ENCODE peak calls at places on chromosomes 16 and 17, in nine cellular contexts. One of them, this sample, is unnamed.

GRCh38 chr17:75288784-75289121 is 480 bp downstream of the SLC25A19 start:
- DNase-seq in vagina: no peak
- DNase-seq in right cardiac atrium: no peak
- DNase-seq in effector memory CD4-positive, alpha-beta T cell: no peak
- DNase-seq in DND-41: peak; percentile 58
- DNase-seq in CD8-positive, alpha-beta memory T cell: no peak
- DNase-seq in upper lobe of right lung: peak; percentile 75
- DNase-seq in aorta: peak; percentile 68
- DNase-seq in prostate gland: no peak
- DNase-seq in this sample: no peak

GRCh38 chr16:2473999-2474876 is 689 bp upstream of the TBC1D24 start:
- DNase-seq in vagina: no peak
- DNase-seq in right cardiac atrium: peak; percentile 84
- DNase-seq in effector memory CD4-positive, alpha-beta T cell: peak; percentile 38
- DNase-seq in DND-41: peak; percentile 62
- DNase-seq in CD8-positive, alpha-beta memory T cell: peak; percentile 63
- DNase-seq in upper lobe of right lung: peak; percentile 81
- DNase-seq in aorta: peak; percentile 60
- DNase-seq in prostate gland: no peak
- DNase-seq in this sample: peak; percentile 85

GRCh38 chr17:57862410-57862989 is 12.7 kb upstream of the MRPS23 start:
- DNase-seq in vagina: no peak
- DNase-seq in right cardiac atrium: no peak
- DNase-seq in effector memory CD4-positive, alpha-beta T cell: no peak
- DNase-seq in DND-41: no peak
- DNase-seq in CD8-positive, alpha-beta memory T cell: no peak
- DNase-seq in upper lobe of right lung: peak; percentile 63
- DNase-seq in aorta: no peak
- DNase-seq in prostate gland: no peak
- DNase-seq in this sample: no peak

GRCh38 chr16:68289621-68290329 is 21.0 kb downstream of the SLC7A6OS start:
- DNase-seq in vagina: no peak
- DNase-seq in right cardiac atrium: no peak
- DNase-seq in effector memory CD4-positive, alpha-beta T cell: peak; percentile 25
- DNase-seq in DND-41: no peak
- DNase-seq in CD8-positive, alpha-beta memory T cell: peak; percentile 40
- DNase-seq in upper lobe of right lung: no peak
- DNase-seq in aorta: no peak
- DNase-seq in prostate gland: no peak
- DNase-seq in this sample: no peak

GRCh38 chr17:48611681-48612455 is 1.1 kb upstream of the HOXB7 start:
- DNase-seq in vagina: no peak
- DNase-seq in right cardiac atrium: no peak
- DNase-seq in effector memory CD4-positive, alpha-beta T cell: no peak
- DNase-seq in DND-41: no peak
- DNase-seq in CD8-positive, alpha-beta memory T cell: no peak
- DNase-seq in upper lobe of right lung: no peak
- DNase-seq in aorta: no peak
- DNase-seq in prostate gland: no peak
- DNase-seq in this sample: peak; percentile 93

GRCh38 chr16:69916445-69916844 is 34.7 kb upstream of the CLEC18A start:
- DNase-seq in vagina: no peak
- DNase-seq in right cardiac atrium: no peak
- DNase-seq in effector memory CD4-positive, alpha-beta T cell: no peak
- DNase-seq in DND-41: no peak
- DNase-seq in CD8-positive, alpha-beta memory T cell: no peak
- DNase-seq in upper lobe of right lung: no peak
- DNase-seq in aorta: no peak
- DNase-seq in prostate gland: no peak
- DNase-seq in this sample: no peak

GRCh38 chr16:11060856-11061255 is 116.5 kb downstream of the CLEC16A start:
- DNase-seq in vagina: no peak
- DNase-seq in right cardiac atrium: no peak
- DNase-seq in effector memory CD4-positive, alpha-beta T cell: no peak
- DNase-seq in DND-41: no peak
- DNase-seq in CD8-positive, alpha-beta memory T cell: no peak
- DNase-seq in upper lobe of right lung: peak; percentile 25
- DNase-seq in aorta: no peak
- DNase-seq in prostate gland: no peak
- DNase-seq in this sample: no peak

GRCh38 chr17:8939496-8940334 is 25.8 kb downstream of the PIK3R5 start:
- DNase-seq in vagina: no peak
- DNase-seq in right cardiac atrium: no peak
- DNase-seq in effector memory CD4-positive, alpha-beta T cell: no peak
- DNase-seq in DND-41: peak; percentile 67
- DNase-seq in CD8-positive, alpha-beta memory T cell: peak; percentile 54
- DNase-seq in upper lobe of right lung: no peak
- DNase-seq in aorta: no peak
- DNase-seq in prostate gland: no peak
- DNase-seq in this sample: no peak

GRCh38 chr16:89723279-89724250 is 2.2 kb downstream of the ZNF276 start:
- DNase-seq in vagina: no peak
- DNase-seq in right cardiac atrium: peak; percentile 85
- DNase-seq in effector memory CD4-positive, alpha-beta T cell: peak; percentile 79
- DNase-seq in DND-41: no peak
- DNase-seq in CD8-positive, alpha-beta memory T cell: peak; percentile 94
- DNase-seq in upper lobe of right lung: no peak
- DNase-seq in aorta: no peak
- DNase-seq in prostate gland: no peak
- DNase-seq in this sample: no peak

GRCh38 chr17:74737299-74738050 is 419 bp downstream of the RAB37 start:
- DNase-seq in vagina: no peak
- DNase-seq in right cardiac atrium: peak; percentile 71
- DNase-seq in effector memory CD4-positive, alpha-beta T cell: no peak
- DNase-seq in DND-41: peak; percentile 64
- DNase-seq in CD8-positive, alpha-beta memory T cell: peak; percentile 41
- DNase-seq in upper lobe of right lung: no peak
- DNase-seq in aorta: peak; percentile 58
- DNase-seq in prostate gland: no peak
- DNase-seq in this sample: no peak

GRCh38 chr16:49889725-49890397 is 33.9 kb upstream of the ZNF423 start:
- DNase-seq in vagina: no peak
- DNase-seq in right cardiac atrium: no peak
- DNase-seq in effector memory CD4-positive, alpha-beta T cell: no peak
- DNase-seq in DND-41: no peak
- DNase-seq in CD8-positive, alpha-beta memory T cell: no peak
- DNase-seq in upper lobe of right lung: no peak
- DNase-seq in aorta: no peak
- DNase-seq in prostate gland: no peak
- DNase-seq in this sample: no peak

GRCh38 chr17:72715906-72716572 is 376.4 kb downstream of the SLC39A11 start:
- DNase-seq in vagina: no peak
- DNase-seq in right cardiac atrium: no peak
- DNase-seq in effector memory CD4-positive, alpha-beta T cell: no peak
- DNase-seq in DND-41: no peak
- DNase-seq in CD8-positive, alpha-beta memory T cell: no peak
- DNase-seq in upper lobe of right lung: no peak
- DNase-seq in aorta: no peak
- DNase-seq in prostate gland: peak; percentile 71
- DNase-seq in this sample: no peak

GRCh38 chr17:57408064-57408811 is 151.9 kb downstream of the MSI2 start:
- DNase-seq in vagina: no peak
- DNase-seq in right cardiac atrium: no peak
- DNase-seq in effector memory CD4-positive, alpha-beta T cell: no peak
- DNase-seq in DND-41: peak; percentile 83
- DNase-seq in CD8-positive, alpha-beta memory T cell: no peak
- DNase-seq in upper lobe of right lung: no peak
- DNase-seq in aorta: no peak
- DNase-seq in prostate gland: peak; percentile 17
- DNase-seq in this sample: no peak

GRCh38 chr16:79250457-79251098 is 350.0 kb downstream of the MAF start:
- DNase-seq in vagina: no peak
- DNase-seq in right cardiac atrium: no peak
- DNase-seq in effector memory CD4-positive, alpha-beta T cell: no peak
- DNase-seq in DND-41: no peak
- DNase-seq in CD8-positive, alpha-beta memory T cell: no peak
- DNase-seq in upper lobe of right lung: no peak
- DNase-seq in aorta: no peak
- DNase-seq in prostate gland: no peak
- DNase-seq in this sample: no peak

GRCh38 chr17:6712058-6712853 is 913 bp downstream of the SLC13A5 start:
- DNase-seq in vagina: no peak
- DNase-seq in right cardiac atrium: no peak
- DNase-seq in effector memory CD4-positive, alpha-beta T cell: no peak
- DNase-seq in DND-41: no peak
- DNase-seq in CD8-positive, alpha-beta memory T cell: no peak
- DNase-seq in upper lobe of right lung: no peak
- DNase-seq in aorta: no peak
- DNase-seq in prostate gland: no peak
- DNase-seq in this sample: no peak

GRCh38 chr17:27456681-27457404 is 595 bp downstream of the KSR1 start:
- DNase-seq in vagina: no peak
- DNase-seq in right cardiac atrium: peak; percentile 82
- DNase-seq in effector memory CD4-positive, alpha-beta T cell: no peak
- DNase-seq in DND-41: no peak
- DNase-seq in CD8-positive, alpha-beta memory T cell: no peak
- DNase-seq in upper lobe of right lung: peak; percentile 68
- DNase-seq in aorta: peak; percentile 56
- DNase-seq in prostate gland: peak; percentile 24
- DNase-seq in this sample: peak; percentile 83

GRCh38 chr17:57549468-57549867 is 195.6 kb downstream of the CCDC182 start:
- DNase-seq in vagina: no peak
- DNase-seq in right cardiac atrium: no peak
- DNase-seq in effector memory CD4-positive, alpha-beta T cell: no peak
- DNase-seq in DND-41: no peak
- DNase-seq in CD8-positive, alpha-beta memory T cell: no peak
- DNase-seq in upper lobe of right lung: no peak
- DNase-seq in aorta: no peak
- DNase-seq in prostate gland: no peak
- DNase-seq in this sample: no peak

GRCh38 chr16:65392831-65393565 is 271.1 kb upstream of the CDH11 start:
- DNase-seq in vagina: no peak
- DNase-seq in right cardiac atrium: no peak
- DNase-seq in effector memory CD4-positive, alpha-beta T cell: no peak
- DNase-seq in DND-41: no peak
- DNase-seq in CD8-positive, alpha-beta memory T cell: no peak
- DNase-seq in upper lobe of right lung: no peak
- DNase-seq in aorta: no peak
- DNase-seq in prostate gland: no peak
- DNase-seq in this sample: no peak

GRCh38 chr17:17130077-17130844 is 75.9 kb downstream of the PLD6 start:
- DNase-seq in vagina: no peak
- DNase-seq in right cardiac atrium: peak; percentile 37
- DNase-seq in effector memory CD4-positive, alpha-beta T cell: no peak
- DNase-seq in DND-41: no peak
- DNase-seq in CD8-positive, alpha-beta memory T cell: no peak
- DNase-seq in upper lobe of right lung: no peak
- DNase-seq in aorta: no peak
- DNase-seq in prostate gland: no peak
- DNase-seq in this sample: peak; percentile 55
- H3K4me1 ChIP-seq in vagina: peaks cover 44% of the 10 kb centered on the region
- H3K4me1 ChIP-seq in right cardiac atrium: peaks cover 3% of the 10 kb centered on the region
- H3K4me1 ChIP-seq in effector memory CD4-positive, alpha-beta T cell: peaks cover 28% of the 10 kb centered on the region
- H3K4me1 ChIP-seq in DND-41: no peaks in the 10 kb centered on the region
- H3K4me1 ChIP-seq in CD8-positive, alpha-beta memory T cell: peaks cover 25% of the 10 kb centered on the region
- H3K4me1 ChIP-seq in upper lobe of right lung: peaks cover 29% of the 10 kb centered on the region
- H3K4me1 ChIP-seq in aorta: no peaks in the 10 kb centered on the region
- H3K4me1 ChIP-seq in prostate gland: no peaks in the 10 kb centered on the region
- H3K4me1 ChIP-seq in this sample: peaks cover 12% of the 10 kb centered on the region

DNA sequence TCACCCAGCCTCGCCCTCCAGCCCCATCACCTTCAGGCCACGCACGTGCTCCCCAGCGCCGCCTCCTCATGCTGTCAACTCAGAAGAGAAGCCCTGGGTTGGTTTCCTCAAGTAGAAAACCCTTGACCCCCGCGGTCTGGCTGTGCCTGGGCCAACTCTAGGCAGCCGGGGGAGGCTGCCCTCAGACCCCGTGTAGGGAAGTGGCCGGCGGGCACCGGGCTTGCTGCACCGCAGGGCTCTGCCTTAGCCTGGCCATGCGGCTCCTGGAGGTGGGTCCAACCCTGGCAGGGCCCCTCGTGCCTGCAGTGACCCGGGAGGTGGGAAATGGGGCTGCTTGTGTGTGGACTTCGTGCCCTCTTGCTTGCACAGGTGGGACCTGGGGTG is 149.9 kb upstream of the GSE1 start:
- DNase-seq in vagina: no peak
- DNase-seq in right cardiac atrium: peak; percentile 72
- DNase-seq in effector memory CD4-positive, alpha-beta T cell: no peak
- DNase-seq in DND-41: no peak
- DNase-seq in CD8-positive, alpha-beta memory T cell: no peak
- DNase-seq in upper lobe of right lung: no peak
- DNase-seq in aorta: no peak
- DNase-seq in prostate gland: no peak
- DNase-seq in this sample: no peak
- H3K4me1 ChIP-seq in vagina: peaks cover 74% of the 10 kb centered on the region
- H3K4me1 ChIP-seq in right cardiac atrium: peaks cover 38% of the 10 kb centered on the region
- H3K4me1 ChIP-seq in effector memory CD4-positive, alpha-beta T cell: peaks cover 7% of the 10 kb centered on the region
- H3K4me1 ChIP-seq in DND-41: peaks cover 57% of the 10 kb centered on the region
- H3K4me1 ChIP-seq in CD8-positive, alpha-beta memory T cell: peaks cover 10% of the 10 kb centered on the region
- H3K4me1 ChIP-seq in upper lobe of right lung: peaks cover 26% of the 10 kb centered on the region
- H3K4me1 ChIP-seq in aorta: no peaks in the 10 kb centered on the region
- H3K4me1 ChIP-seq in prostate gland: peaks cover 3% of the 10 kb centered on the region
- H3K4me1 ChIP-seq in this sample: peaks cover 14% of the 10 kb centered on the region

DNA sequence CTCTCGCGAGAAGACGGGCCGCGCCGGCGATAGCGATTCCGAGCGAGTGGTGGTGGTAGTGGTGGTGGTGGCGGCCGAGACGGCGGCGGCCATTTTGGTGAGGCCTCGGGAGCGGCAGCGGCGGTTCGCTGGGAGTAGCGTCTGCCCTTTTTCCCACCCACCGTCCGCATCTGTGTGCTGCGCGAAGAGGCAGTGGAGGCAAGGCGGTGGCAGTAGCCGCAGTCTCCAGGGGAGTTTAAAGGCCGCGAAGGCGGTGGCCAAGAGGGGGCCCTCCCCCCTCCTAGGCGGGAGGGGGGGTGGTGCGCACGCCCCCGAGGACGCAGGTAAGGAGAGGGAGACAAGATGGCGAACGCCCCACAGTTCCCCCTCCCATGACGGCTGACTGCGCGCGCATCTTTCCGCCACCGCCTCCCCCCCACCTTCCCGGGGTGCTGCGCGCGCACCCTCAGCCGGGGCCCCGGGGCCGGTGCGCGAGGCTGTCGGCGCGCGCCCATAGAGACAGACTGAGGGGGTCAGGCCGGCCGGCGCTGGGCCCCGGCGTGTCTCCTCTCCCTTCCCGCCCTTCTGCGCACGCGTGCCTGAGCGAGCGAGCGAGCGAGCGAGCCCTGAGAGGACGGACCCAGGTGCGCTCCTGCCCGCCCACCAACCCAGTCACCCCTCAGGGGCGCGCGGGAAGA is 694 bp upstream of the SRCAP start:
- DNase-seq in vagina: peak; percentile 97
- DNase-seq in right cardiac atrium: peak; percentile 100
- DNase-seq in effector memory CD4-positive, alpha-beta T cell: peak; percentile 98
- DNase-seq in DND-41: peak; percentile 99
- DNase-seq in CD8-positive, alpha-beta memory T cell: peak; percentile 99
- DNase-seq in upper lobe of right lung: peak; percentile 100
- DNase-seq in aorta: peak; percentile 99
- DNase-seq in prostate gland: peak; percentile 92
- DNase-seq in this sample: peak; percentile 100
- H3K4me1 ChIP-seq in vagina: peaks cover 25% of the 10 kb centered on the region
- H3K4me1 ChIP-seq in right cardiac atrium: peaks cover 2% of the 10 kb centered on the region
- H3K4me1 ChIP-seq in effector memory CD4-positive, alpha-beta T cell: peaks cover 15% of the 10 kb centered on the region
- H3K4me1 ChIP-seq in DND-41: peaks cover 37% of the 10 kb centered on the region
- H3K4me1 ChIP-seq in CD8-positive, alpha-beta memory T cell: peaks cover 34% of the 10 kb centered on the region
- H3K4me1 ChIP-seq in upper lobe of right lung: peaks cover 30% of the 10 kb centered on the region
- H3K4me1 ChIP-seq in aorta: peaks cover 2% of the 10 kb centered on the region
- H3K4me1 ChIP-seq in prostate gland: peaks cover 10% of the 10 kb centered on the region
- H3K4me1 ChIP-seq in this sample: peaks cover 13% of the 10 kb centered on the region

DNA sequence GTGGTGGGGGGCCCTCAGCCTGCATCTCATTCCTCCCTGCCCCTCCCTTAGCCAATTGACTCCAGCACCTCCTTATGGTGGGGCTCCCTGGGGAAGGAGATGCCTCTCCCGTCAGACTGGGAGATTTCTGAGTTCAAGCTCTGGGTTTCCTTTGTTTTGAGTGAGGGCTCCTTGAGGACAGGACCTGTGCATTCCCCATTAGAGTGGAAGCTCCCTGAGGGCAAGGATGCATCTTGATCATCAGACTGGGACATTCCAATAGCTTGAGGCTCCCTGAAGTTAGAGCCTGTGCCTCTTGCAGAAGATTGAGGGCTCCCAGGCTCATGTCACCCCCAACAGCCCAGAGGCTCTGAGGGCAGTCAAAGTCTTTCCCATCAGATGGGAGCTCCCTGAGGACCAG is 23.6 kb downstream of the TNS4 start:
- DNase-seq in vagina: no peak
- DNase-seq in right cardiac atrium: no peak
- DNase-seq in effector memory CD4-positive, alpha-beta T cell: no peak
- DNase-seq in DND-41: no peak
- DNase-seq in CD8-positive, alpha-beta memory T cell: no peak
- DNase-seq in upper lobe of right lung: no peak
- DNase-seq in aorta: no peak
- DNase-seq in prostate gland: no peak
- DNase-seq in this sample: no peak
- H3K4me1 ChIP-seq in vagina: peaks cover 58% of the 10 kb centered on the region
- H3K4me1 ChIP-seq in right cardiac atrium: no peaks in the 10 kb centered on the region
- H3K4me1 ChIP-seq in effector memory CD4-positive, alpha-beta T cell: peaks cover 31% of the 10 kb centered on the region
- H3K4me1 ChIP-seq in DND-41: peaks cover 21% of the 10 kb centered on the region
- H3K4me1 ChIP-seq in CD8-positive, alpha-beta memory T cell: peaks cover 60% of the 10 kb centered on the region
- H3K4me1 ChIP-seq in upper lobe of right lung: peaks cover 11% of the 10 kb centered on the region
- H3K4me1 ChIP-seq in aorta: no peaks in the 10 kb centered on the region
- H3K4me1 ChIP-seq in prostate gland: no peaks in the 10 kb centered on the region
- H3K4me1 ChIP-seq in this sample: no peaks in the 10 kb centered on the region